ENCODE peak calls at places on chromosomes 4 and X, in six cellular contexts. C is adipocyte, E is mesenchymal stem cell, S is colonic mucosa, X is Karpas-422, B is H9. Q is an unnamed sample.

GRCh38 chrX:17007134-17007768 is 60.8 kb downstream of the REPS2 start:
- DNase-seq in C (peak), B (peak), E (peak), X (no peak), S (no peak), Q (peak)

GRCh38 chrX:4841216-4841745 is 1127.8 kb upstream of the PRKX start:
- DNase-seq in C (peak), S (no peak), B (no peak), E (peak), X (no peak), Q (no peak)

GRCh38 chrX:109685656-109686078 is 47.4 kb downstream of the ACSL4 start:
- DNase-seq in S (no peak), X (no peak), B (no peak), E (no peak), C (no peak), Q (no peak)

GRCh38 chr4:1039493-1040343 is 28.3 kb downstream of the FGFRL1 start:
- DNase-seq in X (no peak), S (no peak), E (peak), C (peak), B (no peak), Q (peak)

GRCh38 chr4:158035662-158036195 is 137.1 kb downstream of the GASK1B start:
- DNase-seq in B (no peak), S (no peak), C (no peak), X (no peak), E (no peak), Q (no peak)

GRCh38 chr4:182555997-182556418 is 312.8 kb downstream of the TENM3 start:
- DNase-seq in C (peak), B (peak), S (no peak), E (peak), X (no peak), Q (peak)

GRCh38 chr4:160836431-160836830 is 1327.4 kb downstream of the FSTL5 start:
- DNase-seq in B (no peak), X (no peak), S (no peak), E (peak), C (no peak), Q (no peak)

GRCh38 chrX:45849261-45849660 is 648.6 kb upstream of the DIPK2B start:
- DNase-seq in E (peak), B (no peak), S (no peak), C (peak), X (no peak), Q (peak)

GRCh38 chrX:42975906-42976305 is 197.9 kb upstream of the PPP1R2C start:
- DNase-seq in E (no peak), X (no peak), B (no peak), S (no peak), C (no peak), Q (no peak)

GRCh38 chr4:2361366-2362285 is 56.8 kb downstream of the ZFYVE28 start:
- DNase-seq in C (no peak), E (no peak), B (no peak), S (no peak), X (no peak), Q (no peak)

GRCh38 chrX:21800344-21800770 is 39.1 kb upstream of the MBTPS2 start:
- DNase-seq in B (no peak), X (no peak), C (no peak), E (no peak), S (no peak), Q (no peak)

GRCh38 chrX:129577473-129577872 is 37.4 kb downstream of the OCRL start:
- DNase-seq in B (no peak), C (peak), X (no peak), S (no peak), E (peak), Q (no peak)

GRCh38 chr4:99447079-99447478 is 11.9 kb upstream of the ADH7 start:
- DNase-seq in C (peak), E (peak), B (no peak), S (no peak), X (no peak), Q (peak)

GRCh38 chr4:6902318-6903042 is 7.1 kb upstream of the TBC1D14 start:
- DNase-seq in E (no peak), X (no peak), S (no peak), B (no peak), C (no peak), Q (no peak)

GRCh38 chrX:54695231-54695630 is 102.8 kb downstream of the ITIH6 start:
- DNase-seq in B (no peak), X (no peak), E (peak), S (no peak), C (peak), Q (no peak)

GRCh38 chrX:44228621-44229020 is 114.9 kb downstream of the EFHC2 start:
- DNase-seq in S (no peak), C (no peak), B (no peak), X (peak), E (no peak), Q (no peak)

GRCh38 chr4:67762091-67762490 is 7.9 kb upstream of the GNRHR start:
- DNase-seq in S (no peak), C (peak), B (no peak), X (no peak), E (peak), Q (no peak)

GRCh38 chrX:112677167-112677566 is 2.6 kb downstream of the LHFPL1 start:
- DNase-seq in S (no peak), C (peak), B (no peak), X (no peak), E (no peak), Q (no peak)

GRCh38 chrX:3651272-3651671 is 62.2 kb downstream of the PRKX start:
- DNase-seq in E (peak), C (peak), S (no peak), X (peak), B (no peak), Q (no peak)

GRCh38 chrX:140661657-140662056 is 47.9 kb upstream of the LINC00632 start:
- DNase-seq in S (no peak), X (no peak), C (no peak), E (no peak), B (no peak), Q (no peak)

GRCh38 chr4:37891221-37892159 is 606 bp downstream of the TBC1D1 start:
- DNase-seq in E (peak), B (peak), S (peak), X (peak), C (peak), Q (peak)

GRCh38 chr4:79184461-79184860 is 141.4 kb downstream of the NAA11 start:
- DNase-seq in E (no peak), C (no peak), X (no peak), S (no peak), B (no peak), Q (peak)

GRCh38 chrX:51024106-51024696 is 113.7 kb downstream of the BMP15 start:
- DNase-seq in S (no peak), E (no peak), B (no peak), C (no peak), X (peak), Q (no peak)

GRCh38 chr4:184347251-184348239 is 126.8 kb downstream of the IRF2 start:
- DNase-seq in B (peak), X (peak), E (peak), C (no peak), S (peak), Q (peak)

GRCh38 chr4:184350213-184350817 is 124.0 kb downstream of the IRF2 start:
- DNase-seq in B (no peak), C (no peak), X (no peak), S (no peak), E (no peak), Q (no peak)

GRCh38 chr4:184350964-184351363 is 123.4 kb downstream of the IRF2 start:
- DNase-seq in S (no peak), X (no peak), B (no peak), C (no peak), E (no peak), Q (no peak)

GRCh38 chr4:184348311-184349233 is 125.8 kb downstream of the IRF2 start:
- DNase-seq in X (no peak), C (peak), B (no peak), S (peak), E (peak), Q (no peak)

GRCh38 chr4:184349283-184350039 is 124.9 kb downstream of the IRF2 start:
- DNase-seq in S (peak), X (no peak), B (no peak), C (no peak), E (no peak), Q (no peak)
- H3K9ac ChIP-seq in S (no peak), X (no peak), B (no peak), C (no peak), E (no peak), Q (no peak)

DNA sequence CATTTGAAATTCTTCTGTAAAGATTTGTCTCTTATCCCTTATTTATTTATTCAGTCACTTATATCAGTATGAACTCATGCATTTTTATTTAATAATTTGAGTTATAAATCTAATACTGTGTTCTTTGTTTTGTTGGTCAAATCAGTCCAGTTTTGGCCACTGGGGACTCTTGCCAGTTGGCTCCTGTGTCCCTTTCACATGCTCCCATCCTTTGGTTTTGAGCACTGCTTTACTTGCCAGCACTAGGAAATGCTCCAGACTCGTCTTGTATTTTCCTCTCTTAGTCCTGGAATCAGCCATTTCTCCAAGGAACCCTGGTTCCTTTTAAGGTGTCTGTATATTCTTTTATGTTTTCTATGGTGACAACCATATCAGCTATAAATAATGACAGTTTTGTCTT is 28.1 kb downstream of the KANTR start:
- DNase-seq in B (no peak), S (no peak), X (no peak), E (no peak), C (no peak), Q (no peak)
- H3K9ac ChIP-seq in B (no peak), S (no peak), X (no peak), E (no peak), C (no peak), Q (no peak)

DNA sequence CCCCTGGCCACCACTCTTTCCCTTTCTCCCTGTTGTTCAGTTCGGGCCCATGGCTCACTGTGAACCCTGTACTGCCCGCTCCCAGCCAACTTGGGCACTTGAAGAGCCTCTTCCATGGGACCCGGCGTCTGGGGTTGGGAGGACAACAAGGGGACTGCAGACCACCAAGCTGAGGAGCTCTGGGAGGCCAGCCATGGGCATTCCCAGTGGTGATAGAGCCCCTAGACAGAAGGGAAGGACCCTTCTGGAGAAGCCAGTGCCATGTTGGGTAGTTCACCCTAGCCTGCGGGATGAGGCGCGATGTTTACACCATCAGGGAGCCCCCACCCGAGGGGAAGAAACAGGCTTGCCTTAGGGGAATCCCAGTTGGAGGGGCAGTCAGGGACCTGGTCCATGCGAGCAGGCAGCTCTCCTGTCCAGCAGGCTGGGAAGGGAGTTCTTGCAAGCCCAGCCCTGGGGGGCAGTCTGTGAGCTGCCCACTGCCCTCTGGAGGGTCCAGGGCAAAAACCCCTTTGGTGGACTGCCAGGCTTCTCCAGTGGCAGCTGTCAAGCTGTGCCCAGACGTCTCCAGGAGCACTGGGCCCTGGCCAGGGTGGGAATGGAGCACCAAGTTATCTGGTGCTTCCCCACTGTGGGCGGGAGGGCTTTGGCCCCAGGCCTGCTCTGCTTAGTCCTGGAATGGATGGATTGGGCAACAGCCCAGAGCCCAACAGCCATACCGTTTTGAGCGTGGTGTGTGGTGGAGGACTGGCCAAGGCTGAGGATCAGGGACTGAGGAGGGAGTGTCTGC is 23.7 kb upstream of the UBA1 start:
- DNase-seq in B (peak), S (no peak), X (no peak), C (peak), E (no peak), Q (no peak)
- H3K9ac ChIP-seq in B (no peak), S (no peak), X (no peak), C (no peak), E (no peak), Q (no peak)

GRCh38 chrX:41559235-41559634 is 112.1 kb downstream of the NYX start:
- DNase-seq in S (no peak), X (no peak), B (no peak), E (no peak), C (no peak), Q (no peak)

GRCh38 chrX:41561045-41561444 is 113.9 kb downstream of the NYX start:
- DNase-seq in B (no peak), S (no peak), E (peak), X (no peak), C (peak), Q (no peak)

GRCh38 chrX:41556958-41557357 is 109.8 kb downstream of the NYX start:
- DNase-seq in B (no peak), E (no peak), S (no peak), X (no peak), C (no peak), Q (no peak)

GRCh38 chrX:41558531-41558930 is 111.4 kb downstream of the NYX start:
- DNase-seq in C (peak), X (peak), B (no peak), S (no peak), E (peak), Q (peak)

DNA sequence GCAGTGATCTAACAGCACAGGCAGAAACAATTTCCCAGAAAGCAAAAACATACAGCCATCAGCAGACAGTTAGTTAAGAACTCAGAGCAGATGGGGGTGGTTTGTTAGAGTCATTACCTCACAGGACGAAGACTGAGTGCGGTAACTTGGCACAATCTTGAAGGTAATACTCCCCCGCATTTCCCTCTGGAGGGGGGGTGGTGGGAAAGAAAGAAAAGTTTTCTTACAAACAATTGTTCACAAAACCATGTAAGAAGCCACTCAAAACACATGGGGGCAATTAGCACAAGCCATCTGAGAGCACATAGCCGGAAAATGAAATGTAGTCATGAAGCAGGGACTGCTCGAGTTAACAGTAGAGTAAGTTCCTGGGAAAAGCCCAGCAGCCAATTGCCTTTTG is 112.5 kb downstream of the NYX start:
- DNase-seq in S (no peak), X (no peak), B (no peak), C (peak), E (peak), Q (no peak)
- H3K9ac ChIP-seq in S (no peak), X (no peak), B (no peak), C (peak), E (peak), Q (no peak)

Q was measured in neural progenitor cell.